ENCODE peak calls at places on chromosomes 1 and 21, in ten cellular contexts. One of them, this sample, is unnamed.

GRCh38 chr1:33339413-33339812 is 18.5 kb upstream of the A3GALT2 start:
- DNase-seq in cardiac muscle cell: no peak
- DNase-seq in left lung: no peak
- DNase-seq in fibroblast of lung: no peak
- DNase-seq in PC-9: no peak
- DNase-seq in CD8-positive, alpha-beta memory T cell: no peak
- DNase-seq in HCT116: no peak
- DNase-seq in heart left ventricle: peak; percentile 70
- DNase-seq in neuronal stem cell: no peak
- DNase-seq in ovary: no peak
- DNase-seq in this sample: no peak

GRCh38 chr1:29646161-29646775 is 409.9 kb downstream of the PTPRU start:
- DNase-seq in left lung: no peak
- DNase-seq in HCT116: no peak
- DNase-seq in PC-9: no peak
- DNase-seq in CD8-positive, alpha-beta memory T cell: no peak
- DNase-seq in ovary: no peak
- DNase-seq in neuronal stem cell: no peak
- DNase-seq in cardiac muscle cell: no peak
- DNase-seq in heart left ventricle: no peak
- DNase-seq in fibroblast of lung: no peak
- DNase-seq in this sample: no peak

GRCh38 chr1:76764638-76765572 is 102.4 kb upstream of the ST6GALNAC5 start:
- DNase-seq in PC-9: no peak
- DNase-seq in ovary: no peak
- DNase-seq in heart left ventricle: no peak
- DNase-seq in neuronal stem cell: no peak
- DNase-seq in left lung: no peak
- DNase-seq in CD8-positive, alpha-beta memory T cell: no peak
- DNase-seq in HCT116: no peak
- DNase-seq in cardiac muscle cell: peak; percentile 10
- DNase-seq in fibroblast of lung: peak; percentile 5
- DNase-seq in this sample: no peak

GRCh38 chr1:201090536-201090935 is 21.7 kb downstream of the CACNA1S start:
- DNase-seq in fibroblast of lung: no peak
- DNase-seq in PC-9: no peak
- DNase-seq in cardiac muscle cell: no peak
- DNase-seq in neuronal stem cell: no peak
- DNase-seq in heart left ventricle: no peak
- DNase-seq in CD8-positive, alpha-beta memory T cell: no peak
- DNase-seq in ovary: no peak
- DNase-seq in HCT116: no peak
- DNase-seq in left lung: no peak
- DNase-seq in this sample: no peak

GRCh38 chr1:91166106-91166712 is 144.4 kb upstream of the ZNF644 start:
- DNase-seq in heart left ventricle: no peak
- DNase-seq in HCT116: peak; percentile 45
- DNase-seq in CD8-positive, alpha-beta memory T cell: peak; percentile 54
- DNase-seq in ovary: peak; percentile 44
- DNase-seq in neuronal stem cell: peak; percentile 60
- DNase-seq in left lung: peak; percentile 43
- DNase-seq in fibroblast of lung: peak; percentile 43
- DNase-seq in PC-9: peak; percentile 40
- DNase-seq in cardiac muscle cell: peak; percentile 72
- DNase-seq in this sample: peak; percentile 37

GRCh38 chr1:111234866-111235265 is 7.4 kb downstream of the CHI3L2 start:
- DNase-seq in left lung: no peak
- DNase-seq in fibroblast of lung: peak; percentile 79
- DNase-seq in ovary: no peak
- DNase-seq in neuronal stem cell: no peak
- DNase-seq in cardiac muscle cell: no peak
- DNase-seq in PC-9: no peak
- DNase-seq in HCT116: no peak
- DNase-seq in CD8-positive, alpha-beta memory T cell: no peak
- DNase-seq in heart left ventricle: no peak
- DNase-seq in this sample: no peak

GRCh38 chr1:97691325-97691724 is 229.5 kb downstream of the DPYD start:
- DNase-seq in CD8-positive, alpha-beta memory T cell: no peak
- DNase-seq in PC-9: no peak
- DNase-seq in heart left ventricle: no peak
- DNase-seq in left lung: no peak
- DNase-seq in neuronal stem cell: no peak
- DNase-seq in fibroblast of lung: no peak
- DNase-seq in ovary: no peak
- DNase-seq in HCT116: no peak
- DNase-seq in cardiac muscle cell: no peak
- DNase-seq in this sample: no peak

GRCh38 chr1:229111703-229112319 is 159.1 kb upstream of the RAB4A start:
- DNase-seq in ovary: no peak
- DNase-seq in neuronal stem cell: no peak
- DNase-seq in cardiac muscle cell: no peak
- DNase-seq in fibroblast of lung: no peak
- DNase-seq in HCT116: no peak
- DNase-seq in heart left ventricle: no peak
- DNase-seq in PC-9: no peak
- DNase-seq in CD8-positive, alpha-beta memory T cell: no peak
- DNase-seq in left lung: no peak
- DNase-seq in this sample: no peak

GRCh38 chr21:25569084-25569483 is 38.2 kb downstream of the MRPL39 start:
- DNase-seq in ovary: no peak
- DNase-seq in neuronal stem cell: no peak
- DNase-seq in fibroblast of lung: no peak
- DNase-seq in PC-9: no peak
- DNase-seq in HCT116: no peak
- DNase-seq in left lung: no peak
- DNase-seq in heart left ventricle: no peak
- DNase-seq in CD8-positive, alpha-beta memory T cell: no peak
- DNase-seq in cardiac muscle cell: no peak
- DNase-seq in this sample: no peak

GRCh38 chr21:25568230-25568629 is 39.1 kb downstream of the MRPL39 start:
- DNase-seq in heart left ventricle: peak; percentile 44
- DNase-seq in HCT116: no peak
- DNase-seq in left lung: peak; percentile 56
- DNase-seq in fibroblast of lung: peak; percentile 80
- DNase-seq in CD8-positive, alpha-beta memory T cell: peak; percentile 49
- DNase-seq in cardiac muscle cell: peak; percentile 10
- DNase-seq in ovary: peak; percentile 33
- DNase-seq in PC-9: no peak
- DNase-seq in neuronal stem cell: no peak
- DNase-seq in this sample: no peak

GRCh38 chr21:25571726-25572121 is 35.6 kb downstream of the MRPL39 start:
- DNase-seq in neuronal stem cell: no peak
- DNase-seq in cardiac muscle cell: no peak
- DNase-seq in ovary: no peak
- DNase-seq in PC-9: no peak
- DNase-seq in heart left ventricle: no peak
- DNase-seq in left lung: no peak
- DNase-seq in CD8-positive, alpha-beta memory T cell: no peak
- DNase-seq in fibroblast of lung: no peak
- DNase-seq in HCT116: no peak
- DNase-seq in this sample: no peak

GRCh38 chr21:25567472-25567871 is 39.8 kb downstream of the MRPL39 start:
- DNase-seq in HCT116: no peak
- DNase-seq in heart left ventricle: no peak
- DNase-seq in ovary: no peak
- DNase-seq in cardiac muscle cell: no peak
- DNase-seq in fibroblast of lung: no peak
- DNase-seq in left lung: no peak
- DNase-seq in CD8-positive, alpha-beta memory T cell: no peak
- DNase-seq in PC-9: no peak
- DNase-seq in neuronal stem cell: no peak
- DNase-seq in this sample: no peak

GRCh38 chr21:25569711-25570110 is 37.6 kb downstream of the MRPL39 start:
- DNase-seq in fibroblast of lung: no peak
- DNase-seq in cardiac muscle cell: no peak
- DNase-seq in left lung: no peak
- DNase-seq in HCT116: no peak
- DNase-seq in CD8-positive, alpha-beta memory T cell: no peak
- DNase-seq in heart left ventricle: no peak
- DNase-seq in neuronal stem cell: no peak
- DNase-seq in ovary: no peak
- DNase-seq in PC-9: no peak
- DNase-seq in this sample: no peak
- H3K27ac ChIP-seq in fibroblast of lung: no peak overlapping the region
- H3K27ac ChIP-seq in cardiac muscle cell: no peak overlapping the region
- H3K27ac ChIP-seq in left lung: no peak overlapping the region
- H3K27ac ChIP-seq in HCT116: no peak overlapping the region
- H3K27ac ChIP-seq in CD8-positive, alpha-beta memory T cell: no peak overlapping the region
- H3K27ac ChIP-seq in heart left ventricle: no peak overlapping the region
- H3K27ac ChIP-seq in neuronal stem cell: no peak overlapping the region
- H3K27ac ChIP-seq in ovary: no peak overlapping the region
- H3K27ac ChIP-seq in PC-9: no peak overlapping the region
- H3K27ac ChIP-seq in this sample: peak overlapping the region; percentile 87

GRCh38 chr1:244849189-244849866 is 13.9 kb downstream of the COX20 start:
- DNase-seq in cardiac muscle cell: no peak
- DNase-seq in fibroblast of lung: no peak
- DNase-seq in heart left ventricle: no peak
- DNase-seq in PC-9: no peak
- DNase-seq in left lung: no peak
- DNase-seq in neuronal stem cell: no peak
- DNase-seq in ovary: no peak
- DNase-seq in HCT116: no peak
- DNase-seq in CD8-positive, alpha-beta memory T cell: no peak
- DNase-seq in this sample: no peak

GRCh38 chr1:244850896-244851295 is 13.4 kb downstream of the HNRNPU start:
- DNase-seq in heart left ventricle: no peak
- DNase-seq in neuronal stem cell: no peak
- DNase-seq in HCT116: no peak
- DNase-seq in PC-9: no peak
- DNase-seq in cardiac muscle cell: no peak
- DNase-seq in ovary: no peak
- DNase-seq in left lung: no peak
- DNase-seq in CD8-positive, alpha-beta memory T cell: no peak
- DNase-seq in fibroblast of lung: no peak
- DNase-seq in this sample: no peak

GRCh38 chr1:244850099-244850852 is 14.1 kb downstream of the HNRNPU start:
- DNase-seq in ovary: no peak
- DNase-seq in left lung: no peak
- DNase-seq in CD8-positive, alpha-beta memory T cell: no peak
- DNase-seq in HCT116: no peak
- DNase-seq in fibroblast of lung: no peak
- DNase-seq in heart left ventricle: no peak
- DNase-seq in cardiac muscle cell: no peak
- DNase-seq in neuronal stem cell: no peak
- DNase-seq in PC-9: no peak
- DNase-seq in this sample: no peak

GRCh38 chr1:244852694-244853093 is 11.6 kb downstream of the HNRNPU start:
- DNase-seq in cardiac muscle cell: no peak
- DNase-seq in fibroblast of lung: no peak
- DNase-seq in neuronal stem cell: no peak
- DNase-seq in CD8-positive, alpha-beta memory T cell: no peak
- DNase-seq in ovary: no peak
- DNase-seq in left lung: no peak
- DNase-seq in HCT116: no peak
- DNase-seq in heart left ventricle: no peak
- DNase-seq in PC-9: no peak
- DNase-seq in this sample: no peak

DNA sequence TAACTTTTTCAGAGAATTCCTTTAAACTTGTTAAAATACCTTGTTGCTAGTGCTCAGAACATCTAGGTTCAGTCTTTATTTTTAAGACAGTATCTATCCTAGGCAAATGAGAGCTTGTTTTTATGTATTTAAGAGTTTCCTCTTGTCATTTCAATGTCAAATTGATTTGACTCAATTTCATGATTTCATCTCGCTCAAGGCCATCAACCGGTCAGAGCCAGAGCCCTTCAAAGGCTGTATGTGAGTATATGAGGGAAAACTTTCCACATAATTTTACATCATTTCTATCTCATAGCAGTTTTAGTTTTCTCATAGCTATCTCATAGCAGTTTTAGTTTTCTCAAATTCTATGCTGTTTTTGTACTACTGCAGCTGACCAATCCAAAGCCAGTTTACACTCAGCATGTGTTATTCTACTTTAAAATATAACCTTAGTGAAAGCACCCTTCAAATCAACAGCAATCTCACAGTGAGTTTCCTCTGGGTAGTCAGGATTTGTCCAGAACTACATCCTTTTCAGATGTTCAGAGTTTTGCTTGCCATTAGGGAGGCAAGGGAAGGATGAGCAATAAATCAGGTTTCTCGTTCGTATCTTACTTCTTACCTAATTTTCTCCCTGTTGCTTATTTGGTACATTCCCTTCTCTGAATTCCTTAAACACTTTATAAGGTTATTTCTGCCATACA is 12.7 kb downstream of the HNRNPU start:
- DNase-seq in fibroblast of lung: no peak
- DNase-seq in HCT116: no peak
- DNase-seq in heart left ventricle: no peak
- DNase-seq in cardiac muscle cell: no peak
- DNase-seq in PC-9: no peak
- DNase-seq in neuronal stem cell: no peak
- DNase-seq in ovary: no peak
- DNase-seq in CD8-positive, alpha-beta memory T cell: no peak
- DNase-seq in left lung: no peak
- DNase-seq in this sample: no peak
- H3K36me3 ChIP-seq in fibroblast of lung: peaks cover 11% of the 10 kb centered on the region
- H3K36me3 ChIP-seq in HCT116: peaks cover 62% of the 10 kb centered on the region
- H3K36me3 ChIP-seq in heart left ventricle: peaks cover 27% of the 10 kb centered on the region
- H3K36me3 ChIP-seq in cardiac muscle cell: peaks cover 95% of the 10 kb centered on the region
- H3K36me3 ChIP-seq in PC-9: peaks cover 76% of the 10 kb centered on the region
- H3K36me3 ChIP-seq in neuronal stem cell: peaks cover 100% of the 10 kb centered on the region
- H3K36me3 ChIP-seq in ovary: no peaks in the 10 kb centered on the region
- H3K36me3 ChIP-seq in CD8-positive, alpha-beta memory T cell: peaks cover 51% of the 10 kb centered on the region
- H3K36me3 ChIP-seq in left lung: peaks cover 100% of the 10 kb centered on the region
- H3K36me3 ChIP-seq in this sample: peaks cover 80% of the 10 kb centered on the region

DNA sequence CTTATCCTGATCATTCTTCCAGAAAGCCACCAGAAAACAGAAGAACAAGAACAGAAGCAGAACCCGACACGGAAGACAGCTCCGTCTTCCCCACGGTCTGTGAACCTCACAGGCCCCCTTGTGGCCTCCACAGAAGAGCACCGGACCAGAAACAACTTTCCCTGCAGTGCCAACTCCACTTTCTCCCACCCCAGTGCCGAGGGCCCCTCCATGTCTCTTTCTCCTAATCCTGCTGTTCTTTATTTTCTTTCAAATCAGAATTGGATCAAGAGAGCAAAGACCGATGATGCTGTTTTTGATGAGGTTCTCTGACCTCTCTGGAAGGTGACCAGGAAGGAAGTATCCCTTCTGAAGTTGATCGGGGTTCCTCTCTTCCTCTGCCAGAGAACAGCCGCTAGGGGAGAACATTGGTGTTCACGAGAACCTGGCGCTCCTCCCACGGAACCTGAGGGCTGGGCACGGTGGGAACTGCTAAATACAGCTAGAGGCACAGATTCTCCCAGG is 58.9 kb upstream of the CTTNBP2NL start:
- DNase-seq in neuronal stem cell: no peak
- DNase-seq in ovary: peak; percentile 20
- DNase-seq in fibroblast of lung: no peak
- DNase-seq in CD8-positive, alpha-beta memory T cell: no peak
- DNase-seq in HCT116: peak; percentile 51
- DNase-seq in cardiac muscle cell: peak; percentile 55
- DNase-seq in left lung: peak; percentile 46
- DNase-seq in PC-9: peak; percentile 11
- DNase-seq in heart left ventricle: peak; percentile 53
- DNase-seq in this sample: no peak
- H3K4me3 ChIP-seq in neuronal stem cell: no peak overlapping the region
- H3K4me3 ChIP-seq in ovary: no peak overlapping the region
- H3K4me3 ChIP-seq in fibroblast of lung: no peak overlapping the region
- H3K4me3 ChIP-seq in CD8-positive, alpha-beta memory T cell: no peak overlapping the region
- H3K4me3 ChIP-seq in HCT116: peak overlapping the region; percentile 50
- H3K4me3 ChIP-seq in cardiac muscle cell: no peak overlapping the region
- H3K4me3 ChIP-seq in left lung: no peak overlapping the region
- H3K4me3 ChIP-seq in PC-9: no peak overlapping the region
- H3K4me3 ChIP-seq in heart left ventricle: peak overlapping the region; percentile 17
- H3K4me3 ChIP-seq in this sample: no peak overlapping the region

DNA sequence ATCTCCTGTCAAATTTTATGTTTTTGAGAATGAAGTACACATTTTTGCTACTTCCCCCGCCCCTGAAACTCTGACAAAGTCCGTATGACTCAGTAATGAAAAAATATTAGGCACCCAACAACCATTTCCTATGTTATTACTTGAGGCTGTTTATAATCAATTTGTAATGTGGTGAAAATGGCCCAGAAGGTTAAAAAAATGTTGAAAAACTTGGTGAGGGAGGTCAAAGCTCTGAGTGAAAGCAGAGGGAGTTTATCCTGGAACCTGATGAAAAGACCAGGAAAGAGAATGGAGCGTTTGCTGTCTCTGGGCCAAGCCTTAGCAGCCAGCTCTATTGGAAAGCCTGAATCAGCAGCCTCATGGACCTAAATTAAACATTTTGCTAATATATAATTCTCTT is 367.6 kb upstream of the NEGR1 start:
- DNase-seq in fibroblast of lung: peak; percentile 27
- DNase-seq in cardiac muscle cell: no peak
- DNase-seq in ovary: no peak
- DNase-seq in HCT116: no peak
- DNase-seq in neuronal stem cell: no peak
- DNase-seq in CD8-positive, alpha-beta memory T cell: no peak
- DNase-seq in left lung: no peak
- DNase-seq in PC-9: no peak
- DNase-seq in heart left ventricle: no peak
- DNase-seq in this sample: no peak
- H3K27ac ChIP-seq in fibroblast of lung: no peak overlapping the region
- H3K27ac ChIP-seq in cardiac muscle cell: no peak overlapping the region
- H3K27ac ChIP-seq in ovary: no peak overlapping the region
- H3K27ac ChIP-seq in HCT116: no peak overlapping the region
- H3K27ac ChIP-seq in neuronal stem cell: no peak overlapping the region
- H3K27ac ChIP-seq in CD8-positive, alpha-beta memory T cell: no peak overlapping the region
- H3K27ac ChIP-seq in left lung: no peak overlapping the region
- H3K27ac ChIP-seq in PC-9: no peak overlapping the region
- H3K27ac ChIP-seq in heart left ventricle: no peak overlapping the region
- H3K27ac ChIP-seq in this sample: no peak overlapping the region